ENCODE peak calls at places on chromosomes 5 and 9, in eight cellular contexts. One of them, this sample, is unnamed. For H3K36me3 and H3K27me3, the result is how much of the 10 kb centered on the place peaks cover.

GRCh38 chr5:87541033-87541432 is 128.3 kb upstream of the CCNH start:
- DNase-seq in sigmoid colon: peak
- DNase-seq in IMR-90: peak
- DNase-seq in neural progenitor cell: peak
- DNase-seq in heart right ventricle: peak
- DNase-seq in heart left ventricle: peak
- DNase-seq in spleen: no peak
- DNase-seq in left lung: no peak
- DNase-seq in this sample: no peak

GRCh38 chr5:117337064-117337749 is 762.6 kb upstream of the SEMA6A start:
- DNase-seq in sigmoid colon: no peak
- DNase-seq in left lung: no peak
- DNase-seq in spleen: peak
- DNase-seq in heart right ventricle: no peak
- DNase-seq in IMR-90: no peak
- DNase-seq in heart left ventricle: no peak
- DNase-seq in neural progenitor cell: no peak
- DNase-seq in this sample: no peak

GRCh38 chr9:119283118-119283794 is 86.0 kb downstream of the BRINP1 start:
- DNase-seq in spleen: no peak
- DNase-seq in IMR-90: no peak
- DNase-seq in heart left ventricle: peak
- DNase-seq in neural progenitor cell: peak
- DNase-seq in left lung: no peak
- DNase-seq in heart right ventricle: no peak
- DNase-seq in sigmoid colon: no peak
- DNase-seq in this sample: no peak

GRCh38 chr9:113623851-113624485 is 160.4 kb downstream of the RGS3 start:
- DNase-seq in neural progenitor cell: no peak
- DNase-seq in IMR-90: no peak
- DNase-seq in left lung: no peak
- DNase-seq in sigmoid colon: no peak
- DNase-seq in heart right ventricle: no peak
- DNase-seq in spleen: peak
- DNase-seq in heart left ventricle: no peak
- DNase-seq in this sample: no peak

GRCh38 chr5:54658014-54658413 is 140.5 kb downstream of the SNX18 start:
- DNase-seq in heart left ventricle: peak
- DNase-seq in heart right ventricle: peak
- DNase-seq in sigmoid colon: no peak
- DNase-seq in IMR-90: peak
- DNase-seq in neural progenitor cell: no peak
- DNase-seq in spleen: no peak
- DNase-seq in left lung: no peak
- DNase-seq in this sample: no peak

GRCh38 chr9:81537964-81538363 is 151.4 kb downstream of the TLE1 start:
- DNase-seq in left lung: no peak
- DNase-seq in IMR-90: peak
- DNase-seq in neural progenitor cell: no peak
- DNase-seq in heart right ventricle: no peak
- DNase-seq in heart left ventricle: no peak
- DNase-seq in spleen: no peak
- DNase-seq in sigmoid colon: no peak
- DNase-seq in this sample: no peak

GRCh38 chr9:113587471-113588031 is 124.0 kb downstream of the RGS3 start:
- DNase-seq in sigmoid colon: peak
- DNase-seq in left lung: peak
- DNase-seq in heart left ventricle: peak
- DNase-seq in IMR-90: peak
- DNase-seq in neural progenitor cell: peak
- DNase-seq in spleen: peak
- DNase-seq in heart right ventricle: peak
- DNase-seq in this sample: no peak

GRCh38 chr5:69001605-69002004 is 92.2 kb upstream of the SLC30A5 start:
- DNase-seq in spleen: no peak
- DNase-seq in heart right ventricle: no peak
- DNase-seq in sigmoid colon: no peak
- DNase-seq in heart left ventricle: no peak
- DNase-seq in left lung: no peak
- DNase-seq in neural progenitor cell: no peak
- DNase-seq in IMR-90: no peak
- DNase-seq in this sample: no peak

GRCh38 chr5:158429564-158429963 is 570.6 kb upstream of the CLINT1 start:
- DNase-seq in spleen: no peak
- DNase-seq in neural progenitor cell: no peak
- DNase-seq in sigmoid colon: no peak
- DNase-seq in IMR-90: no peak
- DNase-seq in left lung: no peak
- DNase-seq in heart right ventricle: no peak
- DNase-seq in heart left ventricle: no peak
- DNase-seq in this sample: no peak

GRCh38 chr9:113712053-113712452 is 164.1 kb upstream of the ZNF618 start:
- DNase-seq in IMR-90: peak
- DNase-seq in spleen: no peak
- DNase-seq in left lung: no peak
- DNase-seq in heart left ventricle: no peak
- DNase-seq in sigmoid colon: no peak
- DNase-seq in neural progenitor cell: no peak
- DNase-seq in heart right ventricle: no peak
- DNase-seq in this sample: peak

GRCh38 chr5:32713396-32714381 is 2.6 kb downstream of the NPR3 start:
- DNase-seq in heart left ventricle: peak
- DNase-seq in spleen: peak
- DNase-seq in neural progenitor cell: peak
- DNase-seq in left lung: peak
- DNase-seq in heart right ventricle: no peak
- DNase-seq in IMR-90: peak
- DNase-seq in sigmoid colon: peak
- DNase-seq in this sample: no peak

DNA sequence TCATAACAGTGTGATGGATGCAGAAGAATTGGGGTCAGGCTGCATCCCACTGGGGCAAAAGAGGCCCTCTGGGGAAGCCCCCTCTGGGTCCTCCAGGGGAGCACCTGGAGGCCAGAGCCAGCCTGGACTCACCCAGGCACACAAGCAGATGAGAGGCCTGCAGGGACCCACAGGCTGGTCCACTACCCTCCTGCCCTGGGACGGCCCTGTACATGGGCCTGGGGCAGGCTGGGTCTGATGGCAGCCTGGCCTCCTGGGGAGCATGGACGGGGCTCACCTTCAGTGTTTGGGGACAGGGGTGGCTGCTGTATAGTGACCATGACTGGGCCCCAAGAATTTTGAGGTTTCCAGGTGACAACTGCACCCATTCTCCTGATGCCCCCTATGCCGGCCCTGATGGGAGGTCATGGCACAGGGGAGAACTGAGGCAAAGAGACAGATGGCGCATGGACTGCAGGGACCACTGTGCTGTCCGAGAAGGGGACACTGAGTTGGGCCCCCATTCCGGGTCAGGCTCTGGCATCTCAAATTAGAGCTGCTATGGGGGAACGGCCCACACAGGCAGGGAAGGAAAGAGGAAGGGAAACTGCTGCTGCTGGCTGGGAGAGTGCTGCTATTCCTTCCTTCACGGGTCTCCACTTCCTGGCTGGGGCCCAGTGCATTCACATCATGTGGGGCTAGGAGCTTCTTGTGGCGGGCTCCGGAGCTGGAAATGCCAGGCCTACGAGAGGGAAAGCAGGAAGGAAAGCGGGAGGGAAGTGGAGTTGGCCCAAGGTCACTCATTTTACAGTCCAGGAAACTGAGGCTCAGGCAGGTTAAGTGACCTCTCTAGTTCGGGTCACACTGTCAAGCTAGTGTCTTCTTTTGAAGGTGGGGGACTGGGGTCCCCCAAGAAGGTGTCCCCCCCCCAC is 1.5 kb upstream of the CARD19 start:
- DNase-seq in sigmoid colon: peak
- DNase-seq in heart left ventricle: peak
- DNase-seq in IMR-90: no peak
- DNase-seq in left lung: peak
- DNase-seq in spleen: peak
- DNase-seq in neural progenitor cell: peak
- DNase-seq in heart right ventricle: peak
- DNase-seq in this sample: no peak
- H3K4me3 ChIP-seq in sigmoid colon: peak
- H3K4me3 ChIP-seq in heart left ventricle: peak
- H3K4me3 ChIP-seq in IMR-90: peak
- H3K4me3 ChIP-seq in left lung: peak
- H3K4me3 ChIP-seq in spleen: peak
- H3K4me3 ChIP-seq in neural progenitor cell: peak
- H3K4me3 ChIP-seq in heart right ventricle: peak
- H3K4me3 ChIP-seq in this sample: peak

GRCh38 chr5:1078206-1078605 is 33.7 kb downstream of the SLC12A7 start:
- DNase-seq in IMR-90: no peak
- DNase-seq in heart left ventricle: no peak
- DNase-seq in neural progenitor cell: no peak
- DNase-seq in heart right ventricle: no peak
- DNase-seq in left lung: no peak
- DNase-seq in sigmoid colon: no peak
- DNase-seq in spleen: no peak
- DNase-seq in this sample: no peak

GRCh38 chr5:1078851-1079250 is 33.0 kb downstream of the SLC12A7 start:
- DNase-seq in heart right ventricle: no peak
- DNase-seq in left lung: no peak
- DNase-seq in heart left ventricle: no peak
- DNase-seq in sigmoid colon: no peak
- DNase-seq in IMR-90: no peak
- DNase-seq in spleen: no peak
- DNase-seq in neural progenitor cell: no peak
- DNase-seq in this sample: no peak

GRCh38 chr5:1080414-1080813 is 31.4 kb downstream of the SLC12A7 start:
- DNase-seq in IMR-90: no peak
- DNase-seq in heart left ventricle: no peak
- DNase-seq in sigmoid colon: no peak
- DNase-seq in spleen: no peak
- DNase-seq in heart right ventricle: no peak
- DNase-seq in neural progenitor cell: no peak
- DNase-seq in left lung: no peak
- DNase-seq in this sample: no peak

GRCh38 chr5:1079961-1080360 is 31.9 kb downstream of the SLC12A7 start:
- DNase-seq in IMR-90: no peak
- DNase-seq in heart left ventricle: no peak
- DNase-seq in sigmoid colon: no peak
- DNase-seq in spleen: no peak
- DNase-seq in heart right ventricle: no peak
- DNase-seq in left lung: no peak
- DNase-seq in neural progenitor cell: no peak
- DNase-seq in this sample: no peak

DNA sequence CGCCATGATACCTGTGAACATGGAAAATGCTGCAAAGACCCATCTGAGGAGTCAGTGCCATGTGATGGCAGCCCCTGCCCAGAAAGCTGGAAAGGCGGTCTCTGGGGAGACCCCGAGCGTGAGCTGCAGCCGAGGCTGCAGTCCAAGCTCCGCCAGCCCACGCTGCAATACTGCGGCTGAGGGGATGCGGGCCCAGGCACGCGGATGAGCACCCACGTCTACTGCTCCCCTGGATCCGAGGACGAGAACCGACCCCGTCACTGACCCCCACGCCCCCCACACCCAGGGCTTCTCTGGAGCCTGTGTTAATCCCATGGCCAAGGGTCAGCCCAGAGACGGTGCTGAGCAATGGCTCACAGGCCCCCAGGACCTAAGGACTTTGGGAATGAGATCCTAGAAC is 32.4 kb downstream of the SLC12A7 start:
- DNase-seq in spleen: no peak
- DNase-seq in heart right ventricle: no peak
- DNase-seq in left lung: no peak
- DNase-seq in neural progenitor cell: no peak
- DNase-seq in sigmoid colon: no peak
- DNase-seq in heart left ventricle: no peak
- DNase-seq in IMR-90: no peak
- DNase-seq in this sample: no peak
- H3K36me3 ChIP-seq in spleen: under half
- H3K36me3 ChIP-seq in heart right ventricle: half or more
- H3K36me3 ChIP-seq in left lung: under half
- H3K36me3 ChIP-seq in neural progenitor cell: under half
- H3K36me3 ChIP-seq in sigmoid colon: under half
- H3K36me3 ChIP-seq in heart left ventricle: under half
- H3K36me3 ChIP-seq in IMR-90: under half
- H3K36me3 ChIP-seq in this sample: under half

DNA sequence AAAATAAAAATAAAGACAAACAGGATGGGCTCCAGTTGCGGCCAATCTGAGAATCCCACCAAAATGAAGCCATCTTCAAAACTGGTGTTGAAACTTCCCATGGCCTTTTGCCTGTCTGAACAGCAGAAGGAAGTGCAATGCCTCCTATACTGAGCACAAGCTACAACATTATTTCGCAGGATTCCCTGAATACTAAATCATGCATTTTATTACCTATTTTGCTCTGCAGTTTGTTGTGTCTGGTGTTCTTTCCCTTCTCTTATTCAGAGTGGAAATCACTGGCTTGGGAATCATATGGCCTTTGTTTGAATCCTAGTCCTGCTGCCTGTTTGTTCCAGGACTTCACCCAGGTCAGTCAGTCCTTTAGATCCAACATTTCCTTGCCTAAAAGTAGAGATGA is at the start of gene OR2Y1:
- DNase-seq in neural progenitor cell: no peak
- DNase-seq in heart right ventricle: no peak
- DNase-seq in spleen: no peak
- DNase-seq in left lung: no peak
- DNase-seq in sigmoid colon: no peak
- DNase-seq in IMR-90: no peak
- DNase-seq in heart left ventricle: no peak
- DNase-seq in this sample: no peak
- H3K27me3 ChIP-seq in neural progenitor cell: under half
- H3K27me3 ChIP-seq in heart right ventricle: under half
- H3K27me3 ChIP-seq in spleen: under half
- H3K27me3 ChIP-seq in left lung: half or more
- H3K27me3 ChIP-seq in sigmoid colon: under half
- H3K27me3 ChIP-seq in IMR-90: under half
- H3K27me3 ChIP-seq in heart left ventricle: under half
- H3K27me3 ChIP-seq in this sample: under half

GRCh38 chr5:6459896-6460295 is 11.2 kb downstream of the UBE2QL1 start:
- DNase-seq in heart right ventricle: no peak
- DNase-seq in sigmoid colon: no peak
- DNase-seq in heart left ventricle: no peak
- DNase-seq in spleen: no peak
- DNase-seq in left lung: no peak
- DNase-seq in IMR-90: no peak
- DNase-seq in neural progenitor cell: no peak
- DNase-seq in this sample: no peak

GRCh38 chr5:6458833-6459232 is 10.2 kb downstream of the UBE2QL1 start:
- DNase-seq in heart right ventricle: no peak
- DNase-seq in left lung: no peak
- DNase-seq in neural progenitor cell: no peak
- DNase-seq in sigmoid colon: no peak
- DNase-seq in heart left ventricle: no peak
- DNase-seq in IMR-90: no peak
- DNase-seq in spleen: no peak
- DNase-seq in this sample: peak

GRCh38 chr5:6462671-6463070 is 14.0 kb downstream of the UBE2QL1 start:
- DNase-seq in left lung: no peak
- DNase-seq in neural progenitor cell: no peak
- DNase-seq in spleen: no peak
- DNase-seq in heart left ventricle: no peak
- DNase-seq in IMR-90: no peak
- DNase-seq in sigmoid colon: no peak
- DNase-seq in heart right ventricle: no peak
- DNase-seq in this sample: no peak

GRCh38 chr5:6461793-6462650 is 13.4 kb downstream of the UBE2QL1 start:
- DNase-seq in heart right ventricle: no peak
- DNase-seq in left lung: no peak
- DNase-seq in heart left ventricle: no peak
- DNase-seq in sigmoid colon: no peak
- DNase-seq in IMR-90: no peak
- DNase-seq in spleen: no peak
- DNase-seq in neural progenitor cell: no peak
- DNase-seq in this sample: peak

GRCh38 chr5:6461006-6461405 is 12.3 kb downstream of the UBE2QL1 start:
- DNase-seq in IMR-90: no peak
- DNase-seq in heart left ventricle: no peak
- DNase-seq in spleen: no peak
- DNase-seq in heart right ventricle: no peak
- DNase-seq in left lung: no peak
- DNase-seq in sigmoid colon: no peak
- DNase-seq in neural progenitor cell: no peak
- DNase-seq in this sample: peak
- H3K4me3 ChIP-seq in IMR-90: no peak
- H3K4me3 ChIP-seq in heart left ventricle: no peak
- H3K4me3 ChIP-seq in spleen: no peak
- H3K4me3 ChIP-seq in heart right ventricle: no peak
- H3K4me3 ChIP-seq in left lung: no peak
- H3K4me3 ChIP-seq in sigmoid colon: no peak
- H3K4me3 ChIP-seq in neural progenitor cell: no peak
- H3K4me3 ChIP-seq in this sample: no peak